ENCODE peak calls at places on chromosomes 11 and 22, in four cellular contexts. One of them, this sample, is unnamed. For H3K36me3 and H3K27me3, the result is how much of the 10 kb centered on the place peaks cover.

GRCh38 chr11:11555228-11555627 is 66.6 kb downstream of the GALNT18 start:
- DNase-seq in tibial artery: peak
- DNase-seq in CD4-positive, alpha-beta memory T cell: no peak
- DNase-seq in MM.1S: no peak
- DNase-seq in this sample: no peak

GRCh38 chr11:61482513-61482912 is 26.0 kb upstream of the LRRC10B start:
- DNase-seq in tibial artery: no peak
- DNase-seq in CD4-positive, alpha-beta memory T cell: no peak
- DNase-seq in MM.1S: no peak
- DNase-seq in this sample: no peak

GRCh38 chr11:18064035-18064434 is 18.0 kb upstream of the TPH1 start:
- DNase-seq in tibial artery: no peak
- DNase-seq in CD4-positive, alpha-beta memory T cell: no peak
- DNase-seq in MM.1S: no peak
- DNase-seq in this sample: no peak

GRCh38 chr11:47788181-47788580 is 21.0 kb upstream of the FNBP4 start:
- DNase-seq in tibial artery: no peak
- DNase-seq in CD4-positive, alpha-beta memory T cell: no peak
- DNase-seq in MM.1S: no peak
- DNase-seq in this sample: no peak

GRCh38 chr22:30202531-30203006 is 44.0 kb downstream of the LIF start:
- DNase-seq in tibial artery: peak
- DNase-seq in CD4-positive, alpha-beta memory T cell: no peak
- DNase-seq in MM.1S: no peak
- DNase-seq in this sample: no peak

GRCh38 chr22:39414377-39414776 is 14.8 kb downstream of the TAB1 start:
- DNase-seq in tibial artery: no peak
- DNase-seq in CD4-positive, alpha-beta memory T cell: no peak
- DNase-seq in MM.1S: no peak
- DNase-seq in this sample: no peak

GRCh38 chr11:14357843-14358728 is 897 bp downstream of the RRAS2 start:
- DNase-seq in tibial artery: peak
- DNase-seq in CD4-positive, alpha-beta memory T cell: peak
- DNase-seq in MM.1S: peak
- DNase-seq in this sample: peak

GRCh38 chr22:22171357-22172218 is 73.0 kb upstream of the VPREB1 start:
- DNase-seq in tibial artery: no peak
- DNase-seq in CD4-positive, alpha-beta memory T cell: no peak
- DNase-seq in MM.1S: peak
- DNase-seq in this sample: no peak

GRCh38 chr22:19933328-19934241 is 8.0 kb upstream of the COMT start:
- DNase-seq in tibial artery: no peak
- DNase-seq in CD4-positive, alpha-beta memory T cell: no peak
- DNase-seq in MM.1S: no peak
- DNase-seq in this sample: no peak

GRCh38 chr22:41976070-41976901 is 7.0 kb downstream of the SEPTIN3 start:
- DNase-seq in tibial artery: no peak
- DNase-seq in CD4-positive, alpha-beta memory T cell: peak
- DNase-seq in MM.1S: peak
- DNase-seq in this sample: peak

GRCh38 chr11:35064114-35064800 is 74.7 kb upstream of the CD44 start:
- DNase-seq in tibial artery: no peak
- DNase-seq in CD4-positive, alpha-beta memory T cell: no peak
- DNase-seq in MM.1S: no peak
- DNase-seq in this sample: no peak

GRCh38 chr11:19380375-19380774 is 139.6 kb upstream of the E2F8 start:
- DNase-seq in tibial artery: no peak
- DNase-seq in CD4-positive, alpha-beta memory T cell: no peak
- DNase-seq in MM.1S: no peak
- DNase-seq in this sample: no peak

GRCh38 chr11:45922425-45923082 is at the start of gene LARGE2:
- DNase-seq in tibial artery: no peak
- DNase-seq in CD4-positive, alpha-beta memory T cell: peak
- DNase-seq in MM.1S: peak
- DNase-seq in this sample: peak

GRCh38 chr11:36577859-36578258 is 10.1 kb downstream of the RAG1 start:
- DNase-seq in tibial artery: no peak
- DNase-seq in CD4-positive, alpha-beta memory T cell: no peak
- DNase-seq in MM.1S: no peak
- DNase-seq in this sample: no peak

GRCh38 chr11:33610903-33611302 is 89.7 kb downstream of the C11orf91 start:
- DNase-seq in tibial artery: no peak
- DNase-seq in CD4-positive, alpha-beta memory T cell: no peak
- DNase-seq in MM.1S: no peak
- DNase-seq in this sample: no peak

GRCh38 chr11:103395612-103396011 is 286.4 kb downstream of the DYNC2H1 start:
- DNase-seq in tibial artery: no peak
- DNase-seq in CD4-positive, alpha-beta memory T cell: no peak
- DNase-seq in MM.1S: no peak
- DNase-seq in this sample: no peak

GRCh38 chr11:94574193-94574961 is 7.2 kb downstream of the PIWIL4 start:
- DNase-seq in tibial artery: no peak
- DNase-seq in CD4-positive, alpha-beta memory T cell: no peak
- DNase-seq in MM.1S: no peak
- DNase-seq in this sample: no peak

GRCh38 chr11:27205269-27205668 is 157.7 kb downstream of the CCDC34 start:
- DNase-seq in tibial artery: no peak
- DNase-seq in CD4-positive, alpha-beta memory T cell: no peak
- DNase-seq in MM.1S: no peak
- DNase-seq in this sample: no peak

GRCh38 chr11:47101452-47101851 is 75.2 kb downstream of the ARFGAP2 start:
- DNase-seq in tibial artery: no peak
- DNase-seq in CD4-positive, alpha-beta memory T cell: no peak
- DNase-seq in MM.1S: no peak
- DNase-seq in this sample: no peak

GRCh38 chr11:115676768-115677167 is 172.6 kb upstream of the CADM1 start:
- DNase-seq in tibial artery: no peak
- DNase-seq in CD4-positive, alpha-beta memory T cell: no peak
- DNase-seq in MM.1S: no peak
- DNase-seq in this sample: no peak

GRCh38 chr11:14184548-14184947 is 174.4 kb downstream of the RRAS2 start:
- DNase-seq in tibial artery: peak
- DNase-seq in CD4-positive, alpha-beta memory T cell: no peak
- DNase-seq in MM.1S: no peak
- DNase-seq in this sample: no peak

GRCh38 chr11:130418756-130419155 is 9.7 kb downstream of the ADAMTS8 start:
- DNase-seq in tibial artery: no peak
- DNase-seq in CD4-positive, alpha-beta memory T cell: no peak
- DNase-seq in MM.1S: no peak
- DNase-seq in this sample: no peak

GRCh38 chr11:78057462-78058055 is 6.1 kb upstream of the THRSP start:
- DNase-seq in tibial artery: no peak
- DNase-seq in CD4-positive, alpha-beta memory T cell: no peak
- DNase-seq in MM.1S: no peak
- DNase-seq in this sample: no peak

GRCh38 chr11:86644291-86644690 is 28.1 kb downstream of the ME3 start:
- DNase-seq in tibial artery: no peak
- DNase-seq in CD4-positive, alpha-beta memory T cell: no peak
- DNase-seq in MM.1S: no peak
- DNase-seq in this sample: no peak

GRCh38 chr11:119012629-119013170 is 5.4 kb downstream of the RPS25 start:
- DNase-seq in tibial artery: no peak
- DNase-seq in CD4-positive, alpha-beta memory T cell: no peak
- DNase-seq in MM.1S: no peak
- DNase-seq in this sample: no peak

GRCh38 chr11:61793084-61793828 is 545 bp downstream of the FEN1 start:
- DNase-seq in tibial artery: no peak
- DNase-seq in CD4-positive, alpha-beta memory T cell: no peak
- DNase-seq in MM.1S: peak
- DNase-seq in this sample: no peak

GRCh38 chr22:38754247-38755154 is 1.3 kb downstream of the SUN2 start:
- DNase-seq in tibial artery: peak
- DNase-seq in CD4-positive, alpha-beta memory T cell: no peak
- DNase-seq in MM.1S: peak
- DNase-seq in this sample: no peak

GRCh38 chr11:118061401-118062125 is 15.3 kb upstream of the TMPRSS4 start:
- DNase-seq in tibial artery: no peak
- DNase-seq in CD4-positive, alpha-beta memory T cell: no peak
- DNase-seq in MM.1S: no peak
- DNase-seq in this sample: no peak

GRCh38 chr11:79069504-79069903 is 371.3 kb downstream of the TENM4 start:
- DNase-seq in tibial artery: no peak
- DNase-seq in CD4-positive, alpha-beta memory T cell: no peak
- DNase-seq in MM.1S: no peak
- DNase-seq in this sample: no peak

GRCh38 chr11:27248430-27249207 is 114.4 kb downstream of the CCDC34 start:
- DNase-seq in tibial artery: no peak
- DNase-seq in CD4-positive, alpha-beta memory T cell: no peak
- DNase-seq in MM.1S: no peak
- DNase-seq in this sample: no peak

DNA sequence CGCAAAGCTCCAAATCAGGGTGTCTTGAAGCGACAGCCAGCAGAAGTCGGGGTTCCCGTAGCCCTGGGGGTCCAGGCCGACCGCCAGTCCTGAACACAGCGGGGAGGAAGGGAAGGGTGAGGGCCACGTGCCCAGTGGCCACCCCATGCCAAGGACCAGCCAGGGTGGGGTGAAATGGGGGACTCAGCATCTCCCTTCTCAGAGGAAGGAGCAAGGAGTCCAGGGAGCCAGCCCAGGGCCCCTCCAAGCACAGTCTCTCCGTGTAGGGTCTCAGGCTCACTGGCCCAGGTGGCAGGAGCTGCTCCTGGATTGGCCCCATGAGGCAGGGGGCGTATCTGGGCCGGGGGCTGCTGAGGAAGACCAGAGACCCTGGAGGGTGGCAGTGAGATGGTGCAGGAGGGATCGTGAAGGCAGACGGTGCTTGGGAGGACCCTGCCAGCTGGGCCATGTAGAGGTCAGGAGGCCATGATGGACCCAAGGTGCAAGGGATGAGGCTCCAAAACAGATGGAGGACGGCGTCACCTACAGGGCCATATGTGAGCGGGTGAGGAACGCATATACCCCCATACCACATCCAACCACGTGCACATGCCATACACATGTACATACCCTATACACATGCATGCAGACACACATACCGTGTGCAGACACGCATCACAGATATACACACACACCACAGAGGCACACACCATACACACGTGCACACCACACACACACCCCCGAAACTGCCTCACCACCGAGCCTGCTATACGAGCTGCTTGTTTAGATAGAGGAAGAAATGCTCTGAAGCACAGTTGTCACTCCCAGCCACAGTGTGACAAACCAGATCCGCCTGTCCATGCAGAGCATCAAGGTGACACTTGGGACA is 34.4 kb downstream of the TRMU start:
- DNase-seq in tibial artery: no peak
- DNase-seq in CD4-positive, alpha-beta memory T cell: no peak
- DNase-seq in MM.1S: no peak
- DNase-seq in this sample: no peak
- H3K27ac ChIP-seq in tibial artery: no peak
- H3K27ac ChIP-seq in CD4-positive, alpha-beta memory T cell: no peak
- H3K27ac ChIP-seq in MM.1S: no peak
- H3K27ac ChIP-seq in this sample: no peak

GRCh38 chr22:23803001-23803819 is 16.4 kb downstream of the SMARCB1 start:
- DNase-seq in tibial artery: no peak
- DNase-seq in CD4-positive, alpha-beta memory T cell: no peak
- DNase-seq in MM.1S: no peak
- DNase-seq in this sample: no peak

GRCh38 chr22:23801238-23801821 is 14.6 kb downstream of the SMARCB1 start:
- DNase-seq in tibial artery: no peak
- DNase-seq in CD4-positive, alpha-beta memory T cell: no peak
- DNase-seq in MM.1S: no peak
- DNase-seq in this sample: no peak

GRCh38 chr22:23806837-23807236 is 20.1 kb downstream of the SMARCB1 start:
- DNase-seq in tibial artery: no peak
- DNase-seq in CD4-positive, alpha-beta memory T cell: no peak
- DNase-seq in MM.1S: no peak
- DNase-seq in this sample: no peak

GRCh38 chr22:23801886-23802377 is 15.2 kb downstream of the SMARCB1 start:
- DNase-seq in tibial artery: no peak
- DNase-seq in CD4-positive, alpha-beta memory T cell: no peak
- DNase-seq in MM.1S: no peak
- DNase-seq in this sample: no peak

DNA sequence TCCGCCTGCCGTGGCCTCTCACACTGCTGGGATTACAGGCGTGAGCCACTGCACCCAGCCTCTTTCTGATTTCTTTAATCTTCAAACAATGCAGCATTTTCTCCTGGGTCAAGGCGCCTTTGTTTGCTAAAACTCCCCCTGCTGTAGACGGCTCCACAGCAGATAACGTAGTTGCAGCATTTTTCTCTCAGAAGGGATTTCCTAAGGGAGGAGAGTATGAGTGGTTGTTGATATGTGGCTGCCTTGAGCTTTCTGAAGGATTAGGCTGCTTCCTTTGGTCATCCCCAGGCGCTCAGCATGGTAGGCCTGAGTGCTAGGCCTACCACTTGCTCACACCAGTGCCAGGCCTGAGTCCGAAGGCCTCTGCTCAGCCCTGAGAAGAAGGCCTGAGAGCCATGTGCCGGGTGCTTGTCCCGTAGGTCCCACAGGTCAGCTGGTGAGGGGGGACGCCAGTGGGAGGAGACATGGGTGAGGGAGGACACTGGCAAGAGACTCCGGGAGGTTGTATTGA is 18.1 kb downstream of the SMARCB1 start:
- DNase-seq in tibial artery: no peak
- DNase-seq in CD4-positive, alpha-beta memory T cell: no peak
- DNase-seq in MM.1S: no peak
- DNase-seq in this sample: no peak
- H3K36me3 ChIP-seq in tibial artery: half or more
- H3K36me3 ChIP-seq in CD4-positive, alpha-beta memory T cell: half or more
- H3K36me3 ChIP-seq in MM.1S: under half
- H3K36me3 ChIP-seq in this sample: half or more

DNA sequence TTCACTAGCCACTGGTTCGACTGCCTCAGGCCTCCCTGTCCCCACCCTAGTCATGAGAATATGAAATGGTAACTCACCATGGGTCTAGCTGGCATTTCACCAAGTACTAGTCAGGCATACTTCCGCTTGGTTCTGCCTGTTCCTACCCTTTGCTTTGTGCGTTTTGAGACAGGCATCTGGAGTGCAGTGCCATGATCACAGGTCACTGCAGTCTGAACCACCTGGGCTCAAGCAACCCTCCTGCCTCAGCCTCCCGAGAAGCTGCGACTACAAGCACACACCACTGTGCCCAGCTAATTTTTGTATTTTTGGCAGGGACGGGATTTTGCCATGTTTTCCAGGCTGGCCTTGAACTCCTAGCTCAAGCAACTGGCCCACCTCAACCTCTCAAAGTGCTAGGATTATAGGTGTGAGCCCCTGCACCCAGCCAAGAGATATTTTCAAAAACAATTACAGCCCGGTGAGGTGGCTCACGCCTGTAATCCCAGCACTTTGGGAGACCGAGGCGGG is 14.1 kb downstream of the HRAS start:
- DNase-seq in tibial artery: no peak
- DNase-seq in CD4-positive, alpha-beta memory T cell: no peak
- DNase-seq in MM.1S: no peak
- DNase-seq in this sample: no peak
- H3K27me3 ChIP-seq in tibial artery: under half
- H3K27me3 ChIP-seq in CD4-positive, alpha-beta memory T cell: under half
- H3K27me3 ChIP-seq in MM.1S: under half
- H3K27me3 ChIP-seq in this sample: under half

DNA sequence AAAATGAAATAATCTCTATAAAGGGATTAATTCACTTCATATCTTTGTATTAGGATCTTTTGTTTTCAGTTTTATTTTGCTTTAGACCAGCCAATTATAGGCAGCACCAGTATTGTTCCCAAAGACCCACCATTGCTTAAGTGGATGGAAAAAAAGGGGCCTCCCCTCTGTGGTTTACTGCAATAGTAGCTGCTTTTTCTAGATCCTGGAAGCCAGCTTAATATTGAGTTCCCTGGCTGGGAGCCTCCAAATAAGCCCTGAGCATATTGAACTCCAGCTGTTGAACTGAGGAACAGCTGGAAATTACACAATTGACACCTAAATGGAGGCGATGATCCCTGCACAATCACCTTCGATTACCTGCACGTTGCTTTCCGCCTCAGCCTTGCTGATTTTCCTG is 576.0 kb downstream of the SOX6 start:
- DNase-seq in tibial artery: no peak
- DNase-seq in CD4-positive, alpha-beta memory T cell: no peak
- DNase-seq in MM.1S: no peak
- DNase-seq in this sample: no peak
- H3K27ac ChIP-seq in tibial artery: no peak
- H3K27ac ChIP-seq in CD4-positive, alpha-beta memory T cell: no peak
- H3K27ac ChIP-seq in MM.1S: no peak
- H3K27ac ChIP-seq in this sample: no peak

This sample was measured in CD4-positive, CD25-positive, alpha-beta regulatory T cell.